ENCODE peak calls at places on chromosomes 3 and 15, in ten cellular contexts. N is psoas muscle; R is CD8-positive, alpha-beta memory T cell; D is BE2C; A is H1; Q is lower lobe of right lung; M is breast epithelium; B is GM23338; O is tibial artery; I is HCT116. H is an unnamed sample.

GRCh38 chr15:90862964-90863721 is 5.2 kb upstream of the FURIN start:
- DNase-seq in N (no peak), R (no peak), D (no peak), A (no peak), Q (peak; percentile 59), M (no peak), B (no peak), O (no peak), I (no peak), H (no peak)

GRCh38 chr15:74620636-74621545 is 5.3 kb downstream of the CLK3 start:
- DNase-seq in N (peak; percentile 82), R (peak; percentile 79), D (peak; percentile 83), A (peak; percentile 83), Q (peak; percentile 71), M (no peak), B (peak; percentile 93), O (peak; percentile 73), I (peak; percentile 77), H (peak; percentile 92)

GRCh38 chr15:40338041-40338657 is 2.6 kb downstream of the CCDC9B start:
- DNase-seq in N (peak; percentile 82), R (peak; percentile 83), D (peak; percentile 89), A (peak; percentile 93), Q (peak; percentile 89), M (no peak), B (peak; percentile 92), O (peak; percentile 86), I (peak; percentile 35), H (peak; percentile 94)

GRCh38 chr3:153164009-153164550 is 2.1 kb downstream of the RAP2B start:
- DNase-seq in N (no peak), R (no peak), D (no peak), A (no peak), Q (no peak), M (no peak), B (no peak), O (no peak), I (no peak), H (no peak)

GRCh38 chr3:183576487-183577107 is 21.1 kb upstream of the KLHL6 start:
- DNase-seq in N (no peak), R (no peak), D (peak; percentile 85), A (no peak), Q (no peak), M (no peak), B (no peak), O (no peak), I (no peak), H (peak; percentile 73)

GRCh38 chr3:115239717-115240116 is 92.6 kb upstream of the ZBTB20 start:
- DNase-seq in N (peak; percentile 53), R (no peak), D (peak; percentile 84), A (no peak), Q (no peak), M (no peak), B (no peak), O (peak; percentile 72), I (peak; percentile 90), H (peak; percentile 9)

GRCh38 chr15:23869391-23869790 is 182.3 kb upstream of the NDN start:
- DNase-seq in N (peak; percentile 61), R (no peak), D (peak; percentile 76), A (peak; percentile 64), Q (peak; percentile 58), M (no peak), B (peak; percentile 92), O (no peak), I (no peak), H (no peak)

GRCh38 chr3:16516695-16517481 is 3.4 kb upstream of the RFTN1 start:
- DNase-seq in N (peak; percentile 59), R (peak; percentile 59), D (peak; percentile 39), A (no peak), Q (no peak), M (no peak), B (peak; percentile 70), O (no peak), I (no peak), H (peak; percentile 44)

GRCh38 chr15:92906563-92907081 is 6.5 kb downstream of the CHD2 start:
- DNase-seq in N (no peak), R (peak; percentile 59), D (no peak), A (no peak), Q (no peak), M (no peak), B (no peak), O (no peak), I (peak; percentile 73), H (peak; percentile 2)

GRCh38 chr15:92908369-92909057 is 8.4 kb downstream of the CHD2 start:
- DNase-seq in N (no peak), R (no peak), D (no peak), A (no peak), Q (no peak), M (no peak), B (no peak), O (no peak), I (no peak), H (peak; percentile 2)

GRCh38 chr15:92907880-92908279 is 7.8 kb downstream of the CHD2 start:
- DNase-seq in N (no peak), R (no peak), D (no peak), A (no peak), Q (no peak), M (no peak), B (no peak), O (no peak), I (no peak), H (peak; percentile 2)

GRCh38 chr15:92906038-92906437 is 5.9 kb downstream of the CHD2 start:
- DNase-seq in N (no peak), R (no peak), D (no peak), A (no peak), Q (no peak), M (no peak), B (no peak), O (no peak), I (no peak), H (peak; percentile 3)

DNA sequence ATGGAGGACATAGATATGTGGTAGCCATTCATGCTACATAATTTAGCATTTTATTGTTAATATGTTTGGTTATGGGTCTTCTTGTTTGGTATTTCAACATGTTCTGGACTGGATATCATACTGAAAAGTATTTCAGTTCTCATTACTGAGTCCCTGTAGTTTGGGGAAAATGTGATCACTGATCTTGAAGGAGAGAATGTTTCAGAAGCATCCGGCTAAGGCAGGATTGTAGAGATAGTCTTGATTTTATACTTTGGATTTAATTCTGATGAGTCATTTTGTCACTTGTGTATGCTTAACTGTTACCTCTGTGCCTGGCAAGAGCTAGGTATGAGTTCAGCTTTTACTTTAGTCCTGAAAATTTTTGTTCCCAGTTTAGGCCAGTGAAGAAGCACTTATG is 7.1 kb downstream of the CHD2 start:
- DNase-seq in N (no peak), R (no peak), D (no peak), A (no peak), Q (no peak), M (no peak), B (no peak), O (no peak), I (no peak), H (peak; percentile 2)
- H3K4me3 ChIP-seq in N (peak overlapping the region; percentile 68), R (peak overlapping the region; percentile 27), D (no peak overlapping the region), A (no peak overlapping the region), Q (peak overlapping the region; percentile 1), M (peak overlapping the region; percentile 33), B (no peak overlapping the region), O (no peak overlapping the region), I (peak overlapping the region; percentile 68), H (no peak overlapping the region)

DNA sequence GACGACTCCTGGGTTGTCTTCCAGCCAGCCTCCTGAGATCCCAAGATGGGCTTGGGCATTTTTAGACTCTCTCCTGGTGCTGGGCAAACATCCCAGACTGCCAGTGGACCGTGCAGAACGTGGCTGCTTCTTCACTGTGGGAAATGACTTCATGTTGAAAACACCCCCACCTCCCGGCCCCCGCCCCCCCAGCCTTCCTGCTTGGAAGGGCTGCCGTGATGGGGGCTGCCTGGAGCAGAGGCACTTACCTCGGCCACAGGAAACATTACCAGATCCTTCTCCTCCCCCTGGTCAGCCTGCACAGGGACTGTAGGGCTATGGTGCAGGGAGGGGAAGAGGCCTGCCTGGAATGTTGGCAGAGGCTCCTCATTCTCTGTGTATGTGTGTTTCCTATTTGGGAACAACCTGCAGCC is 90.9 kb downstream of the ANP32A start:
- DNase-seq in N (no peak), R (no peak), D (no peak), A (no peak), Q (no peak), M (no peak), B (no peak), O (no peak), I (no peak), H (no peak)
- H3K4me1 ChIP-seq in N (peaks cover 7% of the 10 kb centered on the region), R (no peaks in the 10 kb centered on the region), D (peaks cover 11% of the 10 kb centered on the region), A (peaks cover 2% of the 10 kb centered on the region), Q (peaks cover 19% of the 10 kb centered on the region), M (no peaks in the 10 kb centered on the region), B (no peaks in the 10 kb centered on the region), O (peaks cover 6% of the 10 kb centered on the region), I (no peaks in the 10 kb centered on the region), H (no peaks in the 10 kb centered on the region)

DNA sequence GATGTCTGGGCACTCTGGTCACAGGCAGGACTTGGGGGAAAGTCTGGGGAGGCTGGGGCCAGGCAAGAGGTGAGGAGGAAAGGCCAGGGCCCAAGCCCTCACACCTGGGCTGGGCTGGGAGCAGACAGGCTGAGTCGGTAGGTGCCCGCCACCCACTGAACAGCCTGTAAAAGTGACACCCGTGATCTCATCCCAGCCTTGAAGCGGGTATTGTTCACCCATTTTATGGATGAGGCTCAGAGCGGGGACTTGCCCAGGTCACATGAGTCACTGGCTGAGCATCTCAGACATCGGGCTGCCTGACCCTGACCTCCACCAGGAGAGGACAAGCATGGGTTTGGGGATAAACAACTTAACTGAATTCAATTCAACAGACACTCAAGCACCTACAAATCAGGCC is 52.0 kb upstream of the CTSH start:
- DNase-seq in N (peak; percentile 45), R (no peak), D (no peak), A (no peak), Q (no peak), M (no peak), B (no peak), O (no peak), I (no peak), H (no peak)
- H3K36me3 ChIP-seq in N (no peaks in the 10 kb centered on the region), R (no peaks in the 10 kb centered on the region), D (no peaks in the 10 kb centered on the region), A (no peaks in the 10 kb centered on the region), Q (no peaks in the 10 kb centered on the region), M (no peaks in the 10 kb centered on the region), B (no peaks in the 10 kb centered on the region), O (no peaks in the 10 kb centered on the region), I (no peaks in the 10 kb centered on the region), H (no peaks in the 10 kb centered on the region)

GRCh38 chr3:97821810-97822775 is at the start of gene CRYBG3:
- DNase-seq in N (peak; percentile 92), R (peak; percentile 86), D (peak; percentile 91), A (peak; percentile 85), Q (peak; percentile 89), M (peak; percentile 80), B (peak; percentile 87), O (peak; percentile 91), I (peak; percentile 35), H (peak; percentile 85)

GRCh38 chr3:97823081-97823480 is 1.3 kb downstream of the CRYBG3 start:
- DNase-seq in N (no peak), R (no peak), D (no peak), A (no peak), Q (no peak), M (no peak), B (no peak), O (no peak), I (no peak), H (no peak)

GRCh38 chr3:97821413-97821809 is 400 bp upstream of the CRYBG3 start:
- DNase-seq in N (peak; percentile 65), R (peak; percentile 69), D (peak; percentile 55), A (peak; percentile 73), Q (peak; percentile 75), M (peak; percentile 56), B (peak; percentile 79), O (peak; percentile 71), I (no peak), H (peak; percentile 62)

GRCh38 chr3:97825101-97825500 is 3.3 kb downstream of the CRYBG3 start:
- DNase-seq in N (no peak), R (no peak), D (no peak), A (no peak), Q (no peak), M (no peak), B (no peak), O (no peak), I (no peak), H (no peak)

DNA sequence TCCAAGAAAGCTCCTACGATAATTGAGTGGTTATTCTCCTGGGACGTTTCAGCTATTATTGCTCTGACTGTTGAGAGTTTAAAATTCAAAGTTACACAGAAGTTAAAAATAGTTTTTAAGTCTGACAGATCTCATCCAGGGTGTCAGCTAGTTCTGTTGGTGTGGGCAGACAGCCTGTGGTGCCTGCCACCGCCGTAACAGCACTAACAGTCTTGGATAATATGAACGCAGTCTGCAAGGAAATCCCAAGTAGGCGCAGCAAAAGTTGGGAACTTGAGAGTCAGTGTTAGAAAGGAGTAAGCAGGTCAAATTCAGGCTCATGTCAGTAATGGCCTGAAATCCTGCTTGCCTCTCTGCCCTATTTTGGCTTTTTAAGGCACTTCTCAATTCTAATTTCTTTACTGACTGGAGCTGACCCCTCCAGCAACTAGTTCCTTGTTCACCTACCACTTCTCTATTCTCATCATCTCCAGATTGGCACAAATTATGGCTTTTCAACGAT is 1.7 kb downstream of the CRYBG3 start:
- DNase-seq in N (peak; percentile 69), R (no peak), D (no peak), A (no peak), Q (no peak), M (no peak), B (no peak), O (no peak), I (no peak), H (peak; percentile 19)
- H3K4me3 ChIP-seq in N (peak overlapping the region; percentile 88), R (no peak overlapping the region), D (peak overlapping the region; percentile 75), A (no peak overlapping the region), Q (peak overlapping the region; percentile 92), M (peak overlapping the region; percentile 80), B (peak overlapping the region; percentile 79), O (peak overlapping the region; percentile 91), I (no peak overlapping the region), H (peak overlapping the region; percentile 81)

H was measured in HAP-1.